ENCODE peak calls at places on chromosomes 4 and X, in six cellular contexts. O is psoas muscle; I is fibroblast of lung; L is neural progenitor cell; F is CD8-positive, alpha-beta memory T cell; W is H7. E is an unnamed sample.

GRCh38 chrX:100975212-100975611 is 5.7 kb downstream of the ARL13A start:
- DNase-seq in O (no peak), I (peak; percentile 25), L (no peak), F (no peak), W (no peak), E (no peak)

GRCh38 chr4:122700178-122700725 is 32.3 kb upstream of the BBS12 start:
- DNase-seq in O (no peak), I (peak; percentile 65), L (no peak), F (no peak), W (no peak), E (peak; percentile 4)

GRCh38 chrX:155071694-155072215 is 447 bp downstream of the BRCC3 start:
- DNase-seq in O (peak; percentile 57), I (no peak), L (peak; percentile 52), F (no peak), W (no peak), E (no peak)

GRCh38 chr4:147340111-147340510 is 140.8 kb upstream of the EDNRA start:
- DNase-seq in O (no peak), I (peak; percentile 86), L (no peak), F (no peak), W (no peak), E (peak; percentile 37)

GRCh38 chr4:41258783-41259182 is 2.1 kb downstream of the UCHL1 start:
- DNase-seq in O (no peak), I (peak; percentile 72), L (peak; percentile 69), F (no peak), W (peak; percentile 49), E (peak; percentile 37)

GRCh38 chrX:119682019-119682989 is 10.7 kb downstream of the SEPTIN6 start:
- DNase-seq in O (no peak), I (no peak), L (no peak), F (no peak), W (no peak), E (no peak)

GRCh38 chrX:110167952-110168451 is 149.9 kb downstream of the AMMECR1 start:
- DNase-seq in O (peak; percentile 60), I (peak; percentile 53), L (peak; percentile 63), F (peak; percentile 35), W (peak; percentile 89), E (no peak)

GRCh38 chrX:103535206-103535605 is 15.9 kb upstream of the RAB40A start:
- DNase-seq in O (no peak), I (no peak), L (no peak), F (no peak), W (no peak), E (no peak)

GRCh38 chr4:182853731-182854130 is 63.5 kb downstream of the DCTD start:
- DNase-seq in O (no peak), I (no peak), L (no peak), F (no peak), W (no peak), E (no peak)

GRCh38 chrX:50691820-50692219 is 122.2 kb downstream of the SHROOM4 start:
- DNase-seq in O (no peak), I (peak; percentile 23), L (peak; percentile 67), F (no peak), W (peak; percentile 28), E (no peak)

GRCh38 chr4:140103676-140104075 is 50.3 kb downstream of the MAML3 start:
- DNase-seq in O (no peak), I (peak; percentile 64), L (no peak), F (no peak), W (no peak), E (peak; percentile 82)

GRCh38 chr4:34664051-34664450 is 1580.3 kb downstream of the ARAP2 start:
- DNase-seq in O (no peak), I (no peak), L (no peak), F (no peak), W (no peak), E (no peak)

GRCh38 chr4:179415842-179416223 is 1973.6 kb upstream of the AGA start:
- DNase-seq in O (no peak), I (peak; percentile 59), L (no peak), F (no peak), W (no peak), E (no peak)

GRCh38 chr4:1047106-1047975 is 35.9 kb downstream of the FGFRL1 start:
- DNase-seq in O (peak; percentile 57), I (no peak), L (peak; percentile 1), F (no peak), W (peak; percentile 79), E (no peak)
- H3K4me3 ChIP-seq in O (peak overlapping the region; percentile 18), I (no peak overlapping the region), L (no peak overlapping the region), F (no peak overlapping the region), W (no peak overlapping the region), E (no peak overlapping the region)

DNA sequence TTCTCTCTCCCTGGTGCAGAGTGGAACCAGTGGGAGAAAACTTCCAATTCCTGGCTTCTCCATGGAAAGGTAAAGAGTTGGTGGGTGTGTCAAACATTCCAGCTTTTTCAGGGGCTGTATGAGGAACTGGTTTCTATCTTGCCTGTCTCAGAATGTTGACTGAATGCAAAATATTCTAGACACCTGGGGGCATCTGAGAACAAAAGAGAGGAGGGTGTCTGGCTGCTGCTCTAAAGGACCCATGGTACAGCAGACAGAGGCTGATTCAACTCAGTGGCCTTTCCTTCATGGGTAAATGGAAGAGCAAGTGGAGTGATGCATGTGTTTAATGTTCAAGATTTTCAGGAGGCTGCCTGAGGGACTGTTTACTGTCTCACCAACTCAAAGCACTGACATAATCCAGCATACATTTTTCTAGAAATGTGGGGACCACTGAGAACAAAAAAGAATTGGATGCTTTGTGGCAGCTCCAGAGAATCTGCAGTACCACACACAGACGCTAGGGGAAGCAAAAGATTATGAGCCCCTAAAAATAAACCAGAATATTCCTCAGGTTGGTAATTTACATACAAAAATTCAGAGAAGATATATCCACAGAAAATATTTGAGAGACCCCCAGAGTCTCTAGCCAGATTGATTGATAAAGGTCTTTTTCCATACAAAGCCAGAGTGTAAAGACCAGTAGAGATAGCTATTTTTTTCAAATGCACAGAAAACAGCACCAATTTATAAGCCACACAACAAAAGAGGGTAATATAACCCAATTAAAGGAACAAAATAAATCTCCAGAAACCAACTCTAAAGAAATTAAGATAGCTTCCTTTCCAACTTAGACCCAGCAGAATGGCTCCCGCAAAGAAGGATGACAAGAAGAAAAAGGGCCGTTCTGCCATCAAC is 48.0 kb upstream of the STARD8 start:
- DNase-seq in O (no peak), I (no peak), L (no peak), F (no peak), W (peak; percentile 5), E (no peak)
- H3K36me3 ChIP-seq in O (no peaks in the 10 kb centered on the region), I (no peaks in the 10 kb centered on the region), L (no peaks in the 10 kb centered on the region), F (no peaks in the 10 kb centered on the region), W (no peaks in the 10 kb centered on the region), E (no peaks in the 10 kb centered on the region)

GRCh38 chr4:99893029-99893428 is 1.2 kb downstream of the LAMTOR3 start:
- DNase-seq in O (no peak), I (no peak), L (no peak), F (no peak), W (no peak), E (no peak)
- H3K4me3 ChIP-seq in O (peak overlapping the region; percentile 86), I (peak overlapping the region; percentile 78), L (peak overlapping the region; percentile 97), F (peak overlapping the region; percentile 88), W (no peak overlapping the region), E (peak overlapping the region; percentile 89)

GRCh38 chr4:184389978-184390518 is 84.3 kb downstream of the IRF2 start:
- DNase-seq in O (no peak), I (no peak), L (peak; percentile 80), F (no peak), W (peak; percentile 75), E (no peak)

GRCh38 chr4:184392748-184393334 is 81.5 kb downstream of the IRF2 start:
- DNase-seq in O (no peak), I (no peak), L (no peak), F (no peak), W (no peak), E (no peak)

GRCh38 chr4:184395451-184395917 is 78.9 kb downstream of the IRF2 start:
- DNase-seq in O (no peak), I (no peak), L (no peak), F (no peak), W (no peak), E (no peak)

GRCh38 chr4:184396001-184396400 is 78.3 kb downstream of the IRF2 start:
- DNase-seq in O (peak; percentile 58), I (no peak), L (no peak), F (no peak), W (no peak), E (no peak)

GRCh38 chr4:184392321-184392720 is 82.0 kb downstream of the IRF2 start:
- DNase-seq in O (no peak), I (no peak), L (no peak), F (no peak), W (no peak), E (no peak)
- H3K36me3 ChIP-seq in O (peaks cover 83% of the 10 kb centered on the region), I (peaks cover 11% of the 10 kb centered on the region), L (no peaks in the 10 kb centered on the region), F (peaks cover 53% of the 10 kb centered on the region), W (peaks cover 9% of the 10 kb centered on the region), E (no peaks in the 10 kb centered on the region)

DNA sequence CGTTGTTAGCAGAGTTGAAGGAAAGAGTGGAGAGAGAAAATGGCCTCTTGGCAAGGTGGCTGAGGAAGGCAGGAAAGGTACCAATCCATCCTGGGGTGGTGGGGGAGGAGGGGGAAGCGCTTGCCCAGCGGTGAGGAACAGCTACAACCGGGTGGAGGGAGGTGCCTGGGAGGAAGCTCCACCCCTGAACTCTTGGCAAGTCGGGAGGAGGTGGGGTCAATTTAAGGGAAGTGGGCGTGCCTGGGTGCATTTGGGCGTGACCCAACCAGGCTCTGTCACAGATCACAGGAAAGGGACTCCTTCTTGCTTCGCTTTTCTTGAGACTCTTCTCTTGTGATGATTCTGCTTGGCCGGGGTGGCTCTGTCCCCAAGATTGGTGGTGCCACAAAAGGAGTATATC is 41.7 kb downstream of the BCORL1 start:
- DNase-seq in O (peak; percentile 85), I (peak; percentile 13), L (peak; percentile 69), F (peak; percentile 74), W (peak; percentile 98), E (peak; percentile 6)
- H3K4me3 ChIP-seq in O (no peak overlapping the region), I (no peak overlapping the region), L (no peak overlapping the region), F (no peak overlapping the region), W (no peak overlapping the region), E (no peak overlapping the region)

DNA sequence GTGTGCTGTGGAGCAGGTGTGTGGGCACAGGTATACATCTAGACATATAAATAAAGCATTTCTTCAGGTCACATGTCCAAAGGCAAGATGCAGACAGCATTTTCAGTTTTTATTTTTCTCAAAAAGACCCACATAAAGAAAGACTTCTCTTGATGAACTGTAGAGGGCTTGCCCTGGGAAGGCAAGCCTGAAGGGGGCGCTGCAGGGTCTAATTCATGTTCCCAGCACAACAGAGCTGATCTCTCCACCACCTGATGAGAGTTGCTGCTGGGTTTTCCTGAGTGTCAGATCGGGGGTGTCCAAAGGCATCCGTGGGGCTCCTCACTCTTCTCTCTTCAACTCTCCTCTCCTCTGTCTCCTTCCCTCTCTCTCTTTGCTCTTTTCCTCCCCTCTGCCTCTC is 26.6 kb downstream of the ADRA2C start:
- DNase-seq in O (no peak), I (no peak), L (peak; percentile 82), F (no peak), W (peak; percentile 92), E (no peak)
- H3K36me3 ChIP-seq in O (no peaks in the 10 kb centered on the region), I (no peaks in the 10 kb centered on the region), L (no peaks in the 10 kb centered on the region), F (no peaks in the 10 kb centered on the region), W (no peaks in the 10 kb centered on the region), E (no peaks in the 10 kb centered on the region)

E was measured in MG63.